ENCODE peak calls at places on chromosomes 11 and 22, in four cellular contexts. K is Calu3, F is AG09319, I is GM12865. S is an unnamed sample.

GRCh38 chr22:30206964-30207363 is 39.6 kb downstream of the LIF start:
- DNase-seq in K (peak; percentile 92), F (peak; percentile 71), I (no peak), S (no peak)

GRCh38 chr11:91459840-91460239 is 764.8 kb upstream of the FAT3 start:
- DNase-seq in K (no peak), F (no peak), I (no peak), S (no peak)

GRCh38 chr11:109884501-109884900 is 208.7 kb upstream of the ZC3H12C start:
- DNase-seq in K (no peak), F (no peak), I (no peak), S (no peak)

GRCh38 chr22:28909375-28909774 is 26.0 kb downstream of the ZNRF3 start:
- DNase-seq in K (peak; percentile 40), F (no peak), I (peak; percentile 80), S (no peak)

GRCh38 chr11:46967962-46968361 is 31.4 kb downstream of the CSTPP1 start:
- DNase-seq in K (no peak), F (no peak), I (no peak), S (no peak)

GRCh38 chr11:33701831-33702230 is 1.2 kb upstream of the C11orf91 start:
- DNase-seq in K (peak; percentile 57), F (no peak), I (no peak), S (no peak)

GRCh38 chr22:44311855-44312170 is 938 bp downstream of the SHISAL1 start:
- DNase-seq in K (no peak), F (no peak), I (no peak), S (no peak)

GRCh38 chr22:31923761-31924160 is 20.6 kb upstream of the YWHAH start:
- DNase-seq in K (no peak), F (no peak), I (no peak), S (no peak)

GRCh38 chr22:39292002-39292401 is 27.4 kb downstream of the RPL3 start:
- DNase-seq in K (peak; percentile 92), F (no peak), I (no peak), S (no peak)

GRCh38 chr22:39292561-39293074 is 26.8 kb downstream of the RPL3 start:
- DNase-seq in K (peak; percentile 95), F (peak; percentile 56), I (peak; percentile 29), S (peak; percentile 39)

GRCh38 chr22:39290248-39290720 is 29.1 kb downstream of the RPL3 start:
- DNase-seq in K (peak; percentile 73), F (no peak), I (no peak), S (no peak)

GRCh38 chr22:39290724-39291161 is 28.7 kb downstream of the RPL3 start:
- DNase-seq in K (peak; percentile 88), F (no peak), I (peak; percentile 30), S (no peak)

DNA sequence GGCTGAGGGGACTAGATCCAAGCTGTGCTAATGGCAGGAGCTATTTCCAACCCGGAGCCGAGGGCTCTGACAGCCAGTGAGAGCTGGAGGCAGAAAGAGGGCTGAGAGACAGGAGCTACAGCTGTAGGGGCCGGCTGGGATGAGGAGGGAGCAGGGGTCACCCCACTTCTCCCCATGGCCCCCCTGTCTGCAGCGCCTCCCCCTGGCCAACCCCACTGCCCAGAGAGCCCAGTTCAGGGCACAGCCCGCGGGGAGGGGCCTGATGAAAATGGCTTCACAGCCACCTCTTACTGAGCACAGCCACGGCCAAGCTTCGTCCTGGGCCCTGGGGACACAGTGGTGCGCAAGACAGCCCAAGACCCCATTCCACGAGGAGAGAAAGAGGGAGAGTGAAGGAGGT is 27.9 kb downstream of the RPL3 start:
- DNase-seq in K (no peak), F (no peak), I (no peak), S (no peak)
- TF ChIP-seq CTCF in K (peak; percentile 35), F (no peak), I (peak; percentile 12), S (no peak)

DNA sequence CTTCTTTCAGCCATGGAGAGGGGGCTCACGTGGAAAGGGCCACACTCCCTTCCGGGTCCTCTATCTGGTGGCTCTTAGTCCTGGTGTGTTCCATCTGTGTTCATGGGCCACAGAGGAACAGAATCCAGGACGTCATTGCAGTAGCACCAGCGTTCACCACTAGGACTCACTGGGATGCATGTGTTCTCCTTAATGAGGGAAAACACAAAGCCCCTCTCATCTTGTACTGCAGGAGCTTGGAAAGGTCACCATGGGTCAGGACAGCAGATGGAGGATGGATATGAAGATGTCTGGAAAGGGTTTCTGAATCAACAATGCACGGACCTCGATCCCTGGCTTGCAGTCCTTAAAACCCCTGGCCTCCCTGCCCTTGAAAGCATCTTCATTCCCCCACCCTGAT is 113.8 kb upstream of the THY1 start:
- DNase-seq in K (no peak), F (no peak), I (no peak), S (no peak)
- TF ChIP-seq CTCF in K (no peak), F (no peak), I (no peak), S (peak; percentile 24)

DNA sequence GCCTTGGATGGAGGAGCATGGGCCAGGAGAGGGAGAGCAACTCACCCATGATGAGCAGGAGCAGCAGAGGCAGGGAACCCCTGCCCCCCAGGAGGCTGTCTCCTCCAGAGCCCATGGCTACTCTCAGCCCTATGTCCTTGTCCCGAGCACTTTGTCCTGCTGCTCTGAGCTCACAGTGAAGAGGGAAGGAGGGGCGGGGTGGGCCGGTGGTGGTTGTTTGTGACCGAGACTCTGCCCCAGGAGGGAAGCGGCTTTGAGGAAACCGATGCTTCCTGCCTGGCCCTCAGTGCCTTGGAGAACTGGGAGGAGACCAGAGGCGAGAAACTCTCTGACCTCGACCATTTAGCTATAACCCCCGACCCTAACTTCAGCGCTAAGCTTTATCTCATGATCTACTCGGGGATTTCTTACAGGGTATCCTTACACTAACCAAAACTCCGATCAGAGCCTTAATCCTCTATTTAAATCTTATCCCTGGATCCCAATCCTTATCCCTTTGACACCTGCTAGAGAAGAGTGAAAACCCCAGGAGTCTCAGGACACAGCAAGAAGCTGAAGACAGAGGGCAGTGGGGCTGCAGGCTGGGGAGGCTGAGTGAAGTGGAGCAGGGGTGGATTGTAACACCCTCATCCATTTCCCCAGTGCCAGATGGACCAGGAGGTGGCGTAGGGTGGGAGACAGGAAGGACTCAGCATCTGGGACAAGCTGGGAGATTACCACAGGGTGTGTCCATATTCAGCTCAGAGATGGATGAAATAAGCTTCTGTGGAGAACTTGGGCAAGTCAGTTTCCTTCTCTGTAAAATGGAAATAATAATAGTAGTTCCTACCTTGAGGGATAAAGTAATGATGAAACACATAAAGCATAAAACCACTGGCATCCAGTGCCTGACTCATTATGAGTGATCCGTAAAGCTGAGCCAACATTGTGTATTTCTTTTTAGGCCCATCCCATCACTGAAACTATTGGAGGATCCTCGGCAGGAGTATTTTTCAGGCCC is at the start of gene ROBO4:
- DNase-seq in K (no peak), F (peak; percentile 74), I (no peak), S (peak; percentile 61)
- TF ChIP-seq CTCF in K (no peak), F (peak; percentile 14), I (no peak), S (no peak)

GRCh38 chr11:2395211-2395730 is 5.3 kb upstream of the TSSC4 start:
- DNase-seq in K (no peak), F (no peak), I (no peak), S (no peak)

GRCh38 chr11:2393111-2393868 is 7.3 kb upstream of the TSSC4 start:
- DNase-seq in K (no peak), F (no peak), I (peak; percentile 46), S (no peak)

GRCh38 chr11:2394818-2395105 is 5.8 kb upstream of the TSSC4 start:
- DNase-seq in K (no peak), F (no peak), I (no peak), S (no peak)

GRCh38 chr11:2395856-2396255 is 4.7 kb upstream of the TSSC4 start:
- DNase-seq in K (no peak), F (no peak), I (no peak), S (no peak)

GRCh38 chr11:2393941-2394817 is 6.4 kb upstream of the TSSC4 start:
- DNase-seq in K (no peak), F (no peak), I (no peak), S (no peak)
- TF ChIP-seq CTCF in K (no peak), F (no peak), I (no peak), S (no peak)

GRCh38 chr11:31680770-31681169 is 130.4 kb downstream of the PAX6 start:
- DNase-seq in K (no peak), F (no peak), I (no peak), S (no peak)
- TF ChIP-seq CTCF in K (no peak), F (no peak), I (no peak), S (no peak)

GRCh38 chr11:114256898-114257286 is 39.3 kb upstream of the NNMT start:
- DNase-seq in K (no peak), F (no peak), I (no peak), S (no peak)

GRCh38 chr11:114256176-114256897 is 39.9 kb upstream of the NNMT start:
- DNase-seq in K (no peak), F (no peak), I (no peak), S (no peak)

GRCh38 chr11:114259124-114259526 is 37.1 kb upstream of the NNMT start:
- DNase-seq in K (no peak), F (no peak), I (no peak), S (no peak)

GRCh38 chr11:114258696-114259095 is 37.5 kb upstream of the NNMT start:
- DNase-seq in K (no peak), F (no peak), I (no peak), S (no peak)

GRCh38 chr11:114257621-114258558 is 38.3 kb upstream of the NNMT start:
- DNase-seq in K (no peak), F (no peak), I (no peak), S (no peak)
- TF ChIP-seq CTCF in K (no peak), F (no peak), I (no peak), S (no peak)